ENCODE peak calls at places on chromosome 13, in eight cellular contexts. K, T, R, G, Y, C, H and N are unnamed samples.

GRCh38 chr13:70964124-70964523 is 855.9 kb upstream of the KLHL1 start:
- DNase-seq in G (no peak), C (no peak), R (no peak), H (no peak), T (peak; percentile 17), Y (no peak), K (no peak), N (no peak)

GRCh38 chr13:82758056-82758455 is 1124.2 kb downstream of the SLITRK1 start:
- DNase-seq in C (no peak), Y (no peak), R (no peak), G (no peak), T (no peak), H (no peak), K (no peak), N (no peak)

GRCh38 chr13:43473437-43473836 is 313.3 kb downstream of the ENOX1 start:
- DNase-seq in H (no peak), C (no peak), K (no peak), R (no peak), T (no peak), Y (no peak), G (no peak), N (no peak)

GRCh38 chr13:112820318-112820717 is 130.5 kb downstream of the ATP11A start:
- DNase-seq in K (peak; percentile 39), T (no peak), H (no peak), C (no peak), G (no peak), Y (no peak), R (no peak), N (peak; percentile 2)

GRCh38 chr13:32659736-32660135 is 73.5 kb downstream of the PDS5B start:
- DNase-seq in R (no peak), T (no peak), Y (no peak), H (no peak), K (no peak), C (no peak), G (no peak), N (no peak)

GRCh38 chr13:23506821-23507210 is 63.4 kb upstream of the TNFRSF19 start:
- DNase-seq in H (no peak), K (no peak), T (peak; percentile 88), R (no peak), C (no peak), Y (no peak), G (no peak), N (no peak)

GRCh38 chr13:42876810-42877550 is 95.6 kb downstream of the FAM216B start:
- DNase-seq in G (no peak), H (no peak), C (no peak), T (peak; percentile 49), K (no peak), Y (no peak), R (no peak), N (no peak)

GRCh38 chr13:60261432-60262351 is 98.0 kb upstream of the DIAPH3 start:
- DNase-seq in Y (no peak), C (peak; percentile 52), K (no peak), R (no peak), H (no peak), T (no peak), G (no peak), N (no peak)

GRCh38 chr13:51262501-51263211 is 40.5 kb downstream of the FAM124A start:
- DNase-seq in Y (no peak), G (no peak), K (no peak), H (no peak), C (no peak), R (no peak), T (no peak), N (no peak)
- H3K4me1 ChIP-seq in Y (no peaks in the 10 kb centered on the region), G (no peaks in the 10 kb centered on the region), K (no peaks in the 10 kb centered on the region), H (no peaks in the 10 kb centered on the region), C (no peaks in the 10 kb centered on the region), R (no peaks in the 10 kb centered on the region), T (no peaks in the 10 kb centered on the region), N (no peaks in the 10 kb centered on the region)

GRCh38 chr13:20193924-20194631 is 1.3 kb upstream of the GJB2 start:
- DNase-seq in C (no peak), Y (no peak), H (no peak), K (no peak), G (no peak), T (no peak), R (no peak), N (no peak)
- H3K4me3 ChIP-seq in C (no peak overlapping the region), Y (peak overlapping the region; percentile 61), H (peak overlapping the region; percentile 59), K (peak overlapping the region; percentile 53), G (peak overlapping the region; percentile 73), T (no peak overlapping the region), R (no peak overlapping the region), N (no peak overlapping the region)

DNA sequence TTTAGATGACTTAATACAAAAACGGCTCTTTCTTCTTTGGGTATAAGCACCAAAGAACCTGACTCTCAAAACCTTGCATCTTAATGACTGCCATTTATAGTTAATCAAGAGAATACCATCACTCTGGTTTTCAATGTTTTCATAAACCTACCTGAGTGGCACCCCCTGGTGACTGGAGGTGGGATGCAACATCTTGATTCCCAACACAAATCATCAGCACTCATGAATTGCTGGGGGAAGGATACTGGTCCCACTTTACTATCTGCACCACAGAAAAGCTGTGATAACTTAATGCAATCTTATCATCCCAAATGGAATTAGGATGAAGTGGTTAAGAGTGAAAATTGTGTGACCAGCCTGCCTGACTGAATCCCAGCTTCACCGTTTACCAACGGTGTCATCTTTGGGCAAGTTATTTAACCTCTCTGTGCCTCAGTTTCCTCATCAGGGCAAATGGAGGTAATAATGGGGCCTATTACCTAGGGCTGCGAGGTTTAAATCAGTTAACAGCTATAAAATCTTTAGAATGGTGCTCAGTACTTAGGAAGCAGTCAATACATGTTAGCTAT is 366.4 kb downstream of the KLF12 start:
- DNase-seq in G (no peak), H (no peak), R (no peak), C (no peak), Y (no peak), T (no peak), K (no peak), N (peak; percentile 51)
- H3K27ac ChIP-seq in G (no peak overlapping the region), H (peak overlapping the region; percentile 67), R (no peak overlapping the region), C (no peak overlapping the region), Y (no peak overlapping the region), T (no peak overlapping the region), K (peak overlapping the region; percentile 67), N (peak overlapping the region; percentile 53)

DNA sequence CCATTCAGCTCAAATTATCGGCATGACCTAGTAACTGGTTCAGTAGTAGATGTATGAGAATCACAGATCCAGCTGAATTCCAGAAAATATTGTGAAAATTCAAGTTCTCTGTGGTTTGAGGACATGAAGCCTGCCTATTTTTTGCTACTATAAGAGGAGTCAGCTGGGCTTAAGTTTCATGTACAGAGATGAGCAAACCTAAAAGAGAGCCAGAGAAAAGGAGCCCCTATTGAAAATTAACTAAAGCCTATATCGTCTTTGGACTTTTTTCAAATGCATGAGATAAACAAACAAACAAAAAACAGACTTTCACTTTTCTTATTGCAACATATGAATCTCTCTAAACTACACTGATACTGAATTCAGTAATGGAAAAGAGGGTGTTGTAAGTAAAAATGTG is 106.8 kb upstream of the SPRY2 start:
- DNase-seq in R (no peak), C (no peak), T (no peak), Y (no peak), K (no peak), H (no peak), G (no peak), N (no peak)
- H3K4me1 ChIP-seq in R (peaks cover 7% of the 10 kb centered on the region), C (no peaks in the 10 kb centered on the region), T (no peaks in the 10 kb centered on the region), Y (no peaks in the 10 kb centered on the region), K (no peaks in the 10 kb centered on the region), H (peaks cover 3% of the 10 kb centered on the region), G (no peaks in the 10 kb centered on the region), N (no peaks in the 10 kb centered on the region)

GRCh38 chr13:113864303-113864890 is 521 bp upstream of the GAS6 start:
- DNase-seq in Y (peak; percentile 51), H (no peak), C (no peak), G (peak; percentile 19), R (no peak), K (peak; percentile 60), T (no peak), N (no peak)

GRCh38 chr13:113861433-113862030 is 2.3 kb downstream of the GAS6 start:
- DNase-seq in H (no peak), Y (peak; percentile 65), T (no peak), G (peak; percentile 48), K (peak; percentile 57), R (no peak), C (no peak), N (no peak)

GRCh38 chr13:113862191-113862765 is 1.6 kb downstream of the GAS6 start:
- DNase-seq in H (no peak), G (peak; percentile 46), R (no peak), C (no peak), Y (peak; percentile 61), K (peak; percentile 65), T (peak; percentile 28), N (no peak)

GRCh38 chr13:113863511-113864302 is at the start of gene GAS6:
- DNase-seq in Y (peak; percentile 76), R (peak; percentile 52), H (peak; percentile 83), C (peak; percentile 60), T (peak; percentile 21), G (peak; percentile 58), K (peak; percentile 86), N (no peak)

DNA sequence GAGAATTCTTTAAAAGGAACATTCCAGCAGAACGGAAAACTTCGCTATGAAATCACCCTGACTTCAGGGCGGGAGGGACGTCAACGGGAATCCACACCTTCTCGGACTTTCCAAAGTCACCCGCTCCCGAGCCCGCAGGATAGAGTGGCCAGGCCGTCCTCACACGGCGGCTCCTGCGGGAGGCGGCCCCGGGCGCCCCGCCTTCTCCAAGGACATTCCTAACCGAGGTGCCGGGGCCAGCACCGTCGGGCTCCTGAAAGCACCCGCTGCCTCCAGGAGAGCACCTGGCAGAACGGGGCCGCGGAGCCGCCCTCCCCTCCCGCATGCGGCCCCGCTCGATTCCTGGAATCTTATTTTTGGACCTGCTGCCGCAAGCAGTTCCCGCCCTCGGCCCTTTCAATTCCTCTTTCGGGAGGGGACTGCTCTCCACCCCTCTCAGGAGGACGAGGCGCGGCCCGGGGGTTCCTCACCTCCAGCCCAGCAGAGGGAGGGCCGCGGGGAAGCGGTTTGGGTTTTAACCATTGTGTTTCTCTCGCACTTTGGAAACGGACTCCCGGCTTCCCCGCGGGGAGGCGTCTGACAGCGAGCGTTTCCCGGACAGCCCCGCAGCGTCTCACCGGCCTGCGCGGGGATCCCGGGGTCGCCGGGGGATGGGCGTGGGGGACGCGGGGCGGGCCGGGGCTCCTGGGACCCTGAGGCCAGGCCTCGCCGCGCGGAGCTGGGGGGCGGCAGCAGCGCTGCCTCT is 938 bp downstream of the GAS6 start:
- DNase-seq in G (peak; percentile 63), K (peak; percentile 82), Y (peak; percentile 72), T (no peak), C (peak; percentile 57), H (no peak), R (no peak), N (peak; percentile 77)
- H3K4me3 ChIP-seq in G (peak overlapping the region; percentile 97), K (peak overlapping the region; percentile 86), Y (peak overlapping the region; percentile 65), T (peak overlapping the region; percentile 72), C (peak overlapping the region; percentile 53), H (peak overlapping the region; percentile 91), R (no peak overlapping the region), N (peak overlapping the region; percentile 58)